ENCODE peak calls at places on chromosomes 4 and X, in nine cellular contexts. W is activated T-cell treated with anti-CD3 and anti-CD28 coated beads, Interleukin-2, amount 50 U/mL, for 4 hours; A is gastroesophageal sphincter; E is RWPE2; U is gastrocnemius medialis; P is activated CD4-positive, alpha-beta T cell treated with anti-CD3 and anti-CD28 coated beads for 36 hours; J is activated naive CD4-positive, alpha-beta T cell treated with anti-CD3 and anti-CD28 coated beads, Interleukin-2, amount 50 U/mL, for 72 hours; I is IMR-90; F is lower lobe of right lung. G is an unnamed sample.

GRCh38 chr4:124684301-124684700 is 28.2 kb downstream of the ANKRD50 start:
- ATAC-seq in U (no peak), A (no peak), P (peak; percentile 91), I (no peak), E (peak; percentile 56), W (peak; percentile 18), J (peak; percentile 47), F (no peak), G (peak; percentile 46)

GRCh38 chr4:68426516-68426915 is 20.7 kb upstream of the TMPRSS11E start:
- ATAC-seq in W (no peak), J (no peak), U (no peak), A (no peak), E (no peak), P (no peak), I (no peak), F (no peak), G (no peak)

GRCh38 chr4:2446656-2447564 is 22.0 kb upstream of the RNF4 start:
- ATAC-seq in E (no peak), U (no peak), J (no peak), A (no peak), P (no peak), F (no peak), W (no peak), I (no peak), G (no peak)

GRCh38 chrX:37824491-37825224 is 22.7 kb downstream of the DYNLT3 start:
- ATAC-seq in E (no peak), U (no peak), W (no peak), F (no peak), J (no peak), I (peak; percentile 59), P (no peak), A (no peak), G (no peak)

GRCh38 chr4:74397748-74398426 is 32.9 kb downstream of the EREG start:
- ATAC-seq in F (no peak), P (peak; percentile 80), I (no peak), U (no peak), A (no peak), W (peak; percentile 38), J (peak; percentile 74), E (peak; percentile 26), G (no peak)

GRCh38 chrX:37380920-37381319 is 31.8 kb downstream of the PRRG1 start:
- ATAC-seq in I (peak; percentile 54), E (peak; percentile 90), A (no peak), J (no peak), F (no peak), U (peak; percentile 85), W (no peak), P (no peak), G (peak; percentile 49)

GRCh38 chrX:13168276-13168675 is 123.9 kb upstream of the FAM9C start:
- ATAC-seq in E (no peak), A (no peak), P (peak; percentile 91), F (no peak), I (no peak), W (peak; percentile 71), J (peak; percentile 86), U (no peak), G (no peak)

GRCh38 chr4:110075891-110076290 is 122.5 kb downstream of the ELOVL6 start:
- ATAC-seq in W (no peak), U (no peak), I (no peak), J (no peak), E (no peak), A (no peak), P (no peak), F (no peak), G (no peak)

GRCh38 chrX:9912341-9912740 is 54.8 kb upstream of the CLDN34 start:
- ATAC-seq in I (peak; percentile 28), W (no peak), F (no peak), E (peak; percentile 37), U (no peak), J (no peak), P (no peak), A (no peak), G (peak; percentile 68)

GRCh38 chrX:151815461-151815860 is 80.9 kb downstream of the CNGA2 start:
- ATAC-seq in W (no peak), E (no peak), A (no peak), F (no peak), P (no peak), U (no peak), J (no peak), I (no peak), G (no peak)

GRCh38 chrX:42823443-42823842 is 45.5 kb upstream of the PPP1R2C start:
- ATAC-seq in U (no peak), I (no peak), F (no peak), W (no peak), E (no peak), P (no peak), J (no peak), A (no peak), G (no peak)

GRCh38 chr4:182142146-182143085 is 100.8 kb upstream of the TENM3 start:
- ATAC-seq in A (no peak), W (no peak), I (peak; percentile 31), J (no peak), F (peak; percentile 42), P (no peak), E (peak; percentile 32), U (no peak), G (peak; percentile 10)

GRCh38 chrX:38959736-38960534 is 158.7 kb downstream of the MID1IP1 start:
- ATAC-seq in A (peak; percentile 70), U (no peak), F (no peak), J (no peak), W (no peak), I (no peak), P (no peak), E (no peak), G (no peak)

GRCh38 chr4:111960241-111960667 is 185.0 kb upstream of the FAM241A start:
- ATAC-seq in I (no peak), A (no peak), W (no peak), F (no peak), U (no peak), J (no peak), P (no peak), E (peak; percentile 23), G (no peak)

GRCh38 chr4:184385705-184386141 is 88.6 kb downstream of the IRF2 start:
- ATAC-seq in I (no peak), A (peak; percentile 31), E (no peak), F (peak; percentile 46), U (peak; percentile 8), P (no peak), J (no peak), W (no peak), G (peak; percentile 14)

GRCh38 chr4:75953509-75953908 is 12.7 kb upstream of the NAAA start:
- ATAC-seq in U (no peak), W (no peak), P (no peak), F (no peak), A (no peak), I (no peak), J (no peak), E (no peak), G (no peak)

GRCh38 chrX:9614016-9614415 is 149.2 kb downstream of the TBL1X start:
- ATAC-seq in I (peak; percentile 42), F (no peak), W (no peak), E (no peak), A (no peak), U (no peak), J (no peak), P (no peak), G (no peak)

GRCh38 chrX:153571159-153571908 is 27.6 kb downstream of the CCNQ start:
- ATAC-seq in I (no peak), U (no peak), F (no peak), A (no peak), P (no peak), W (no peak), J (no peak), E (no peak), G (no peak)

GRCh38 chr4:79258614-79259176 is 67.2 kb downstream of the NAA11 start:
- ATAC-seq in A (no peak), E (no peak), I (no peak), J (no peak), U (no peak), F (no peak), P (no peak), W (no peak), G (no peak)

GRCh38 chr4:99640676-99641075 is 17.0 kb downstream of the C4orf54 start:
- ATAC-seq in A (no peak), P (no peak), I (no peak), F (no peak), J (no peak), W (no peak), E (no peak), U (no peak), G (no peak)

GRCh38 chr4:99148545-99148944 is 4.4 kb upstream of the ADH4 start:
- ATAC-seq in J (no peak), E (no peak), P (no peak), W (no peak), F (no peak), I (no peak), U (no peak), A (no peak), G (no peak)

GRCh38 chrX:106946449-106946848 is 26.2 kb downstream of the CLDN2 start:
- ATAC-seq in A (no peak), P (no peak), F (no peak), E (no peak), W (no peak), J (no peak), U (no peak), I (no peak), G (no peak)

GRCh38 chrX:17078031-17078730 is 131.7 kb downstream of the REPS2 start:
- ATAC-seq in F (no peak), W (no peak), E (peak; percentile 46), A (no peak), I (no peak), P (no peak), U (peak; percentile 61), J (no peak), G (no peak)

GRCh38 chr4:16866974-16867373 is 31.5 kb downstream of the LDB2 start:
- ATAC-seq in I (no peak), A (no peak), F (no peak), E (no peak), W (no peak), P (no peak), J (no peak), U (no peak), G (no peak)

GRCh38 chrX:152658302-152658701 is 20.6 kb downstream of the GABRQ start:
- ATAC-seq in I (no peak), U (no peak), J (no peak), P (no peak), W (no peak), F (no peak), A (no peak), E (no peak), G (no peak)

GRCh38 chr4:8278009-8278395 is 8.4 kb downstream of the HTRA3 start:
- ATAC-seq in I (peak; percentile 8), P (no peak), A (no peak), E (no peak), W (no peak), J (no peak), F (no peak), U (no peak), G (no peak)

GRCh38 chr4:52850406-52851119 is 11.6 kb upstream of the RASL11B start:
- ATAC-seq in A (no peak), E (no peak), F (no peak), I (no peak), W (no peak), P (no peak), J (no peak), U (no peak), G (no peak)

GRCh38 chrX:2829066-2829430 is 318 bp downstream of the GYG2 start:
- ATAC-seq in E (no peak), P (no peak), A (peak; percentile 36), W (peak; percentile 25), U (no peak), J (no peak), I (peak; percentile 45), F (peak; percentile 46), G (no peak)

GRCh38 chr4:185825737-185826136 is 13.7 kb upstream of the SORBS2 start:
- ATAC-seq in E (no peak), P (no peak), F (no peak), W (no peak), U (no peak), J (no peak), I (no peak), A (no peak), G (peak; percentile 55)

GRCh38 chrX:88990882-88991582 is 244.0 kb downstream of the CPXCR1 start:
- ATAC-seq in I (no peak), F (no peak), A (no peak), J (no peak), P (no peak), E (no peak), U (no peak), W (no peak), G (no peak)

GRCh38 chrX:47380268-47380667 is 9.9 kb downstream of the ZNF157 start:
- ATAC-seq in E (no peak), A (no peak), U (no peak), P (peak; percentile 73), J (peak; percentile 69), F (no peak), I (no peak), W (peak; percentile 73), G (no peak)